ENCODE peak calls at places on chromosomes 1 and 21, in seven cellular contexts. One of them, this sample, is unnamed.

GRCh38 chr1:30405631-30406212 is 317.7 kb downstream of the MATN1 start:
- DNase-seq in activated naive CD8-positive, alpha-beta T cell treated with anti-CD3 and anti-CD28 coated beads, Interleukin-2, amount 10 ng/mL, durations not matched to agents 7 days and 5 days: no peak
- DNase-seq in putamen: no peak
- DNase-seq in lower leg skin: no peak
- DNase-seq in germinal center: no peak
- DNase-seq in uterus: no peak
- DNase-seq in left lobe of liver: peak
- DNase-seq in this sample: no peak

GRCh38 chr21:20662523-20662922 is 335.7 kb upstream of the NCAM2 start:
- DNase-seq in activated naive CD8-positive, alpha-beta T cell treated with anti-CD3 and anti-CD28 coated beads, Interleukin-2, amount 10 ng/mL, durations not matched to agents 7 days and 5 days: no peak
- DNase-seq in putamen: no peak
- DNase-seq in lower leg skin: no peak
- DNase-seq in germinal center: no peak
- DNase-seq in uterus: no peak
- DNase-seq in left lobe of liver: no peak
- DNase-seq in this sample: no peak

GRCh38 chr1:22349302-22350043 is 102.2 kb upstream of the ZBTB40 start:
- DNase-seq in activated naive CD8-positive, alpha-beta T cell treated with anti-CD3 and anti-CD28 coated beads, Interleukin-2, amount 10 ng/mL, durations not matched to agents 7 days and 5 days: no peak
- DNase-seq in putamen: no peak
- DNase-seq in lower leg skin: no peak
- DNase-seq in germinal center: no peak
- DNase-seq in uterus: no peak
- DNase-seq in left lobe of liver: peak
- DNase-seq in this sample: no peak

GRCh38 chr1:30686236-30686635 is 37.1 kb downstream of the MATN1 start:
- DNase-seq in activated naive CD8-positive, alpha-beta T cell treated with anti-CD3 and anti-CD28 coated beads, Interleukin-2, amount 10 ng/mL, durations not matched to agents 7 days and 5 days: peak
- DNase-seq in putamen: no peak
- DNase-seq in lower leg skin: no peak
- DNase-seq in germinal center: no peak
- DNase-seq in uterus: no peak
- DNase-seq in left lobe of liver: no peak
- DNase-seq in this sample: no peak

GRCh38 chr1:169163059-169163458 is 56.6 kb downstream of the ATP1B1 start:
- DNase-seq in activated naive CD8-positive, alpha-beta T cell treated with anti-CD3 and anti-CD28 coated beads, Interleukin-2, amount 10 ng/mL, durations not matched to agents 7 days and 5 days: no peak
- DNase-seq in putamen: peak
- DNase-seq in lower leg skin: no peak
- DNase-seq in germinal center: no peak
- DNase-seq in uterus: no peak
- DNase-seq in left lobe of liver: no peak
- DNase-seq in this sample: no peak

GRCh38 chr1:65163193-65163805 is 15.3 kb downstream of the AK4 start:
- DNase-seq in activated naive CD8-positive, alpha-beta T cell treated with anti-CD3 and anti-CD28 coated beads, Interleukin-2, amount 10 ng/mL, durations not matched to agents 7 days and 5 days: no peak
- DNase-seq in putamen: no peak
- DNase-seq in lower leg skin: no peak
- DNase-seq in germinal center: no peak
- DNase-seq in uterus: no peak
- DNase-seq in left lobe of liver: no peak
- DNase-seq in this sample: no peak

GRCh38 chr1:157087030-157087429 is 12.6 kb downstream of the ETV3L start:
- DNase-seq in activated naive CD8-positive, alpha-beta T cell treated with anti-CD3 and anti-CD28 coated beads, Interleukin-2, amount 10 ng/mL, durations not matched to agents 7 days and 5 days: no peak
- DNase-seq in putamen: no peak
- DNase-seq in lower leg skin: no peak
- DNase-seq in germinal center: no peak
- DNase-seq in uterus: no peak
- DNase-seq in left lobe of liver: peak
- DNase-seq in this sample: no peak

GRCh38 chr1:169725930-169726329 is 7.9 kb downstream of the SELE start:
- DNase-seq in activated naive CD8-positive, alpha-beta T cell treated with anti-CD3 and anti-CD28 coated beads, Interleukin-2, amount 10 ng/mL, durations not matched to agents 7 days and 5 days: no peak
- DNase-seq in putamen: no peak
- DNase-seq in lower leg skin: no peak
- DNase-seq in germinal center: no peak
- DNase-seq in uterus: no peak
- DNase-seq in left lobe of liver: peak
- DNase-seq in this sample: no peak

GRCh38 chr1:186605762-186606350 is 74.4 kb downstream of the PTGS2 start:
- DNase-seq in activated naive CD8-positive, alpha-beta T cell treated with anti-CD3 and anti-CD28 coated beads, Interleukin-2, amount 10 ng/mL, durations not matched to agents 7 days and 5 days: peak
- DNase-seq in putamen: no peak
- DNase-seq in lower leg skin: no peak
- DNase-seq in germinal center: no peak
- DNase-seq in uterus: no peak
- DNase-seq in left lobe of liver: no peak
- DNase-seq in this sample: no peak

GRCh38 chr1:2939041-2939552 is 82.2 kb upstream of the ACTRT2 start:
- DNase-seq in activated naive CD8-positive, alpha-beta T cell treated with anti-CD3 and anti-CD28 coated beads, Interleukin-2, amount 10 ng/mL, durations not matched to agents 7 days and 5 days: no peak
- DNase-seq in putamen: no peak
- DNase-seq in lower leg skin: no peak
- DNase-seq in germinal center: no peak
- DNase-seq in uterus: no peak
- DNase-seq in left lobe of liver: no peak
- DNase-seq in this sample: no peak

GRCh38 chr1:202852163-202852904 is 36.6 kb downstream of the RABIF start:
- DNase-seq in activated naive CD8-positive, alpha-beta T cell treated with anti-CD3 and anti-CD28 coated beads, Interleukin-2, amount 10 ng/mL, durations not matched to agents 7 days and 5 days: peak
- DNase-seq in putamen: no peak
- DNase-seq in lower leg skin: no peak
- DNase-seq in germinal center: peak
- DNase-seq in uterus: no peak
- DNase-seq in left lobe of liver: no peak
- DNase-seq in this sample: no peak

GRCh38 chr1:226661271-226661670 is 77.8 kb downstream of the ITPKB start:
- DNase-seq in activated naive CD8-positive, alpha-beta T cell treated with anti-CD3 and anti-CD28 coated beads, Interleukin-2, amount 10 ng/mL, durations not matched to agents 7 days and 5 days: no peak
- DNase-seq in putamen: no peak
- DNase-seq in lower leg skin: no peak
- DNase-seq in germinal center: no peak
- DNase-seq in uterus: no peak
- DNase-seq in left lobe of liver: no peak
- DNase-seq in this sample: no peak

This sample was measured in activated CD8-positive, alpha-beta memory T cell treated with anti-CD3 and anti-CD28 coated beads for 1 hour.